ENCODE peak calls at places on chromosomes 3 and 15, in four cellular contexts. One of them, this sample, is unnamed.

GRCh38 chr3:20056727-20057611 is 16.7 kb downstream of the KAT2B start:
- DNase-seq in GM12878: no peak
- DNase-seq in K562: no peak
- DNase-seq in HL-60: no peak
- DNase-seq in this sample: no peak

GRCh38 chr15:40928351-40928974 is 677 bp upstream of the DLL4 start:
- DNase-seq in K562: peak
- DNase-seq in HL-60: no peak
- DNase-seq in GM12878: no peak
- DNase-seq in this sample: no peak

GRCh38 chr15:34927726-34928125 is 41.8 kb downstream of the AQR start:
- DNase-seq in K562: no peak
- DNase-seq in GM12878: no peak
- DNase-seq in HL-60: no peak
- DNase-seq in this sample: no peak

GRCh38 chr3:105647047-105647446 is 221.8 kb downstream of the CBLB start:
- DNase-seq in GM12878: no peak
- DNase-seq in K562: no peak
- DNase-seq in HL-60: peak
- DNase-seq in this sample: no peak

GRCh38 chr3:17213102-17213501 is 328.3 kb downstream of the PLCL2 start:
- DNase-seq in GM12878: no peak
- DNase-seq in HL-60: no peak
- DNase-seq in K562: no peak
- DNase-seq in this sample: no peak

GRCh38 chr3:102400766-102401165 is 34.0 kb upstream of the ZPLD1 start:
- DNase-seq in HL-60: no peak
- DNase-seq in GM12878: no peak
- DNase-seq in K562: no peak
- DNase-seq in this sample: no peak

GRCh38 chr15:99118801-99119546 is 14.1 kb downstream of the SYNM start:
- DNase-seq in GM12878: no peak
- DNase-seq in HL-60: no peak
- DNase-seq in K562: no peak
- DNase-seq in this sample: no peak

GRCh38 chr3:140388525-140388924 is 289.3 kb upstream of the TRIM42 start:
- DNase-seq in HL-60: no peak
- DNase-seq in K562: no peak
- DNase-seq in GM12878: no peak
- DNase-seq in this sample: no peak

GRCh38 chr3:15750143-15750542 is 47.6 kb downstream of the ANKRD28 start:
- DNase-seq in GM12878: no peak
- DNase-seq in HL-60: no peak
- DNase-seq in K562: no peak
- DNase-seq in this sample: no peak

GRCh38 chr3:4314688-4315087 is 11.5 kb downstream of the SETMAR start:
- DNase-seq in HL-60: no peak
- DNase-seq in GM12878: no peak
- DNase-seq in K562: no peak
- DNase-seq in this sample: no peak

GRCh38 chr15:82079736-82080135 is 33.9 kb upstream of the MEX3B start:
- DNase-seq in GM12878: no peak
- DNase-seq in K562: no peak
- DNase-seq in HL-60: no peak
- DNase-seq in this sample: no peak

GRCh38 chr3:171379281-171379680 is 80.9 kb downstream of the TNIK start:
- DNase-seq in GM12878: no peak
- DNase-seq in HL-60: no peak
- DNase-seq in K562: no peak
- DNase-seq in this sample: no peak

GRCh38 chr3:146371902-146372301 is 97.5 kb downstream of the PLSCR2 start:
- DNase-seq in K562: no peak
- DNase-seq in HL-60: no peak
- DNase-seq in GM12878: no peak
- DNase-seq in this sample: no peak

GRCh38 chr3:29171583-29171990 is 109.3 kb upstream of the RBMS3 start:
- DNase-seq in GM12878: no peak
- DNase-seq in HL-60: no peak
- DNase-seq in K562: no peak
- DNase-seq in this sample: no peak

GRCh38 chr15:68404056-68404798 is 27.7 kb downstream of the ITGA11 start:
- DNase-seq in K562: no peak
- DNase-seq in HL-60: no peak
- DNase-seq in GM12878: no peak
- DNase-seq in this sample: no peak

GRCh38 chr3:161977063-161977462 is 480.5 kb downstream of the OTOL1 start:
- DNase-seq in K562: no peak
- DNase-seq in HL-60: no peak
- DNase-seq in GM12878: no peak
- DNase-seq in this sample: no peak

GRCh38 chr3:170424879-170425278 is 6.2 kb downstream of the CLDN11 start:
- DNase-seq in HL-60: no peak
- DNase-seq in K562: no peak
- DNase-seq in GM12878: no peak
- DNase-seq in this sample: no peak

GRCh38 chr15:22944651-22945050 is 35.5 kb downstream of the CYFIP1 start:
- DNase-seq in K562: no peak
- DNase-seq in GM12878: no peak
- DNase-seq in HL-60: no peak
- DNase-seq in this sample: no peak

GRCh38 chr15:98231696-98232440 is 271.4 kb downstream of the ARRDC4 start:
- DNase-seq in HL-60: no peak
- DNase-seq in K562: no peak
- DNase-seq in GM12878: no peak
- DNase-seq in this sample: no peak

DNA sequence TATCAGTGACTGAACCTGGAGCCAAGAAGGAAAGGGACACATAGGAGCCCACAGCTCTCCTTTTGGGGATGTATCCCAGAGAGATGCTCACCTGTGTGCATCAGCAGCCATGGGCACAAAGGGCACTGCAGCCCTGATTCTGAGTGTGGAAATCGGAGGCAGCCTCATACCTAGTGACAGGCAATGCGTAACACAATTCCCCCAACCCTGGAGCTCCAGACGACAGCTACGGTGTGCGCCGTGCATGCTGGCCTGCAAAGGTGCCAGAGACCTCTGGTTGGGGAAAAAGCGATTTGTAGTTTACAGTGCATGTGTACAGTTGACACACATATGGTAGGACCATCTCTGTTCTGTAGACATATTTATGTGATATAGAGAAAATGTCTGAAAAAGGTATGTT is 59.0 kb upstream of the PLXNA1 start:
- DNase-seq in K562: no peak
- DNase-seq in HL-60: no peak
- DNase-seq in GM12878: no peak
- DNase-seq in this sample: no peak
- TF ChIP-seq SPI1 in K562: no peak
- TF ChIP-seq SPI1 in HL-60: no peak
- TF ChIP-seq SPI1 in GM12878: no peak
- TF ChIP-seq SPI1 in this sample: no peak

GRCh38 chr3:36405193-36405592 is 24.9 kb downstream of the STAC start:
- DNase-seq in K562: no peak
- DNase-seq in HL-60: no peak
- DNase-seq in GM12878: no peak
- DNase-seq in this sample: no peak
- TF ChIP-seq SPI1 in K562: no peak
- TF ChIP-seq SPI1 in HL-60: no peak
- TF ChIP-seq SPI1 in GM12878: no peak
- TF ChIP-seq SPI1 in this sample: no peak

GRCh38 chr3:27315003-27315402 is 54.2 kb downstream of the NEK10 start:
- DNase-seq in K562: no peak
- DNase-seq in GM12878: no peak
- DNase-seq in HL-60: no peak
- DNase-seq in this sample: no peak

GRCh38 chr3:27310693-27311092 is 58.5 kb downstream of the NEK10 start:
- DNase-seq in GM12878: no peak
- DNase-seq in K562: no peak
- DNase-seq in HL-60: no peak
- DNase-seq in this sample: no peak

GRCh38 chr3:27311400-27311799 is 57.8 kb downstream of the NEK10 start:
- DNase-seq in GM12878: no peak
- DNase-seq in HL-60: no peak
- DNase-seq in K562: no peak
- DNase-seq in this sample: no peak

GRCh38 chr3:27307566-27307965 is 61.6 kb downstream of the NEK10 start:
- DNase-seq in GM12878: no peak
- DNase-seq in K562: no peak
- DNase-seq in HL-60: no peak
- DNase-seq in this sample: no peak

GRCh38 chr3:27312044-27312668 is 57.0 kb downstream of the NEK10 start:
- DNase-seq in GM12878: peak
- DNase-seq in HL-60: peak
- DNase-seq in K562: peak
- DNase-seq in this sample: peak
- TF ChIP-seq SPI1 in GM12878: no peak
- TF ChIP-seq SPI1 in HL-60: no peak
- TF ChIP-seq SPI1 in K562: no peak
- TF ChIP-seq SPI1 in this sample: no peak

DNA sequence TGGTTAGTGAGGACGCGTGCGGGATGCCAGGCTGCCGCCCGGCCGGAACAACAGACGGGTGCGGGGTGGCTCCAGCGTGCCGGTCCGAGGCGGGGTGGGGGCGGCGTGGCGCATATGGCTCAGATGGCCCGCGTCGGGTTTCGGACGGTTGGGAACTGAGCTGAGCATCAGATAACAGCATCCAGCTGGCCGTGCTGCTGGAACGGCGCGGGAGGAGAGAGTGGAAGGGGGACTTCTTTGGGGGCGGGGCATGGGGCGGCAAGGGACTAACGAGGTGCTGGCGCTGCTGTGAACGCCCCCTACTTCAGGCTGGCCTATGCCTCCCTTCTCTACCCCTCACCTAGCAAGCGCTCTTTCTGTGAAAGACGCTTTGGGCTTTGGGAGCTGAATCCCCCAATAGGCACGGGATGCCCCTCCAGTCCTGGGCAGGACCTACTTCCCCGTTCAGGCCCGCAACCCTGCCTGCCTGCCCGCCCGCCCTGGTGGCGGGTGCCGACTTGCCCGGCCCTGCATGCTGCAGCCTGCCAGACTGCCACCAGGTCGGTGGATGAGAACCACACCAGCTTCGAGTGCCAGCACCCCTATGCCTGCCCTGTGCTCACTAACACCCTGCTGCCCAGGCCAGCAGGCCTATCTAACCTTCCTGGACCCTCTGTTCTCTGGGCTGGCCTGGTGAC is 541 bp downstream of the INKA1 start:
- DNase-seq in HL-60: peak
- DNase-seq in GM12878: no peak
- DNase-seq in K562: peak
- DNase-seq in this sample: no peak
- TF ChIP-seq SPI1 in HL-60: no peak
- TF ChIP-seq SPI1 in GM12878: no peak
- TF ChIP-seq SPI1 in K562: no peak
- TF ChIP-seq SPI1 in this sample: no peak

DNA sequence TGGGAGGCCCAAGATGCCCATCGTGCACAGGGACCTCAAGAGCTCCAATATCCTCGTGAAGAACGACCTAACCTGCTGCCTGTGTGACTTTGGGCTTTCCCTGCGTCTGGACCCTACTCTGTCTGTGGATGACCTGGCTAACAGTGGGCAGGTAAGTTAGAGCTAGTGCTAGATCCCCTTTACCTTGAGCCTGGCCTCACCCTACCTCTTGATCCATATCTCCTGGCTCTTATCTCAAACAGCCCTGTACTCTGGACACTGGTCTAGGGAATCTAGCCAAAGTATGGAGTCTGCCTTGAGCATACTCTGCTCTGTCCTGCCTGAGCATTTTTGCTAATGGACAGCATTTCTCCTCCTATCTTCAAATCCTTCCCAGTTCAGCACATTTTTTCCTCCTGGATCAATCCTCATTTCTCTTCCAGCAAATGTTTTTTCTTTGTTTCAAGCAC is 65.9 kb downstream of the TGFBR2 start:
- DNase-seq in GM12878: no peak
- DNase-seq in K562: no peak
- DNase-seq in HL-60: no peak
- DNase-seq in this sample: no peak
- TF ChIP-seq SPI1 in GM12878: no peak
- TF ChIP-seq SPI1 in K562: no peak
- TF ChIP-seq SPI1 in HL-60: no peak
- TF ChIP-seq SPI1 in this sample: no peak

GRCh38 chr3:67090472-67090871 is 92.4 kb downstream of the KBTBD8 start:
- DNase-seq in K562: no peak
- DNase-seq in HL-60: no peak
- DNase-seq in GM12878: no peak
- DNase-seq in this sample: no peak
- TF ChIP-seq SPI1 in K562: no peak
- TF ChIP-seq SPI1 in HL-60: no peak
- TF ChIP-seq SPI1 in GM12878: no peak
- TF ChIP-seq SPI1 in this sample: no peak

GRCh38 chr15:73017987-73018386 is 34.3 kb upstream of the NEO1 start:
- DNase-seq in HL-60: no peak
- DNase-seq in K562: no peak
- DNase-seq in GM12878: no peak
- DNase-seq in this sample: no peak
- TF ChIP-seq SPI1 in HL-60: no peak
- TF ChIP-seq SPI1 in K562: no peak
- TF ChIP-seq SPI1 in GM12878: no peak
- TF ChIP-seq SPI1 in this sample: no peak

DNA sequence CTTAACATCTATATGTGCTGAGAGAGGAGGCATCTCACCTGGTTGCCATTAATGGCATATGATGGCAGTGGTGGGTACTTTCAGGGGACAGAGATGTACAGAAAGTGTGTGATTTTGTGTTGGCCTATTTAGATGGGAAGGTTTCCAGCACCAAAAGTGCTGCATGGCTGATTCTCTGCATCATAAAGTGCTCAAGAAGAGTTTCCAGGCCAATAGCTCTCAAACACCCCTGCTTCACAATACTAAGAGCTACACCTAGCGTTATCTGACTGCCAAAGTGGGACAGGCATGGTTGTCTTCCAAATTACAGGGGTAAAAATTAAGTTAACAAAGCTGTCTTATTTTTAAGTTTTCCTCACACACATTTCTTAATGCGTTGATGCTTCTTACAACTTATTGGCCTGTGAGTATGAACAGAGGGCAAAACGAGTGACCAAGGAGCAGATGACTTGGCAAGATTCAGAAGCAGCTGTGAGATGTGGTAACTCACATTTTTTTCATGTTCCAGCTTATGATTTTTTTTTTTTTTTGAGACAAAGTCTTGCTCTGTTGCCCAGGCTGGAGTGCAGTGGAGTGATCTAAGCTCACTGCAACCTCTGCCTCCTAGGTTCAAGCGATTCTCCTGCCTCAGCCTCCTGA is 41.4 kb upstream of the VEPH1 start:
- DNase-seq in HL-60: no peak
- DNase-seq in GM12878: no peak
- DNase-seq in K562: no peak
- DNase-seq in this sample: no peak
- TF ChIP-seq SPI1 in HL-60: no peak
- TF ChIP-seq SPI1 in GM12878: no peak
- TF ChIP-seq SPI1 in K562: no peak
- TF ChIP-seq SPI1 in this sample: no peak